ENCODE peak calls at places on chromosomes 2 and 18, in eight cellular contexts. U is effector CD4-positive, alpha-beta T cell; R is A172; F is NCI-H1417; J is putamen; T is BE2C; S is progenitor cell of endocrine pancreas; Y is endothelial cell. O is an unnamed sample.

GRCh38 chr18:55275042-55275897 is 312.7 kb downstream of the TCF4 start:
- DNase-seq in J (peak; percentile 45), R (peak; percentile 80), S (no peak), U (no peak), F (no peak), T (no peak), Y (no peak), O (no peak)

GRCh38 chr2:239190921-239191885 is 209.6 kb downstream of the HDAC4 start:
- DNase-seq in F (no peak), T (no peak), S (no peak), Y (no peak), J (no peak), R (no peak), U (no peak), O (no peak)

GRCh38 chr2:99623035-99623434 is 133.2 kb upstream of the REV1 start:
- DNase-seq in R (no peak), U (no peak), Y (no peak), T (no peak), J (no peak), F (no peak), S (no peak), O (no peak)

GRCh38 chr2:72211777-72212515 is 64.3 kb upstream of the CYP26B1 start:
- DNase-seq in J (no peak), Y (no peak), F (no peak), T (no peak), U (no peak), R (peak; percentile 27), S (no peak), O (no peak)

GRCh38 chr18:36766836-36767235 is 62.0 kb downstream of the TPGS2 start:
- DNase-seq in F (no peak), Y (no peak), R (no peak), T (no peak), J (no peak), S (no peak), U (no peak), O (no peak)

GRCh38 chr2:81835318-81836000 is 1530.9 kb upstream of the LRRTM1 start:
- DNase-seq in F (no peak), T (no peak), S (no peak), R (peak; percentile 53), Y (no peak), J (no peak), U (no peak), O (no peak)

GRCh38 chr2:23584054-23584745 is 199.2 kb downstream of the KLHL29 start:
- DNase-seq in U (no peak), R (no peak), Y (no peak), T (no peak), J (no peak), S (no peak), F (peak; percentile 48), O (no peak)

GRCh38 chr2:222882484-222882928 is 21.7 kb downstream of the ACSL3 start:
- DNase-seq in F (no peak), T (no peak), U (no peak), S (no peak), J (no peak), Y (no peak), R (no peak), O (no peak)

GRCh38 chr2:85998071-85998991 is 107.4 kb downstream of the POLR1A start:
- DNase-seq in Y (no peak), U (no peak), F (no peak), S (no peak), T (no peak), J (no peak), R (peak; percentile 65), O (no peak)

GRCh38 chr18:65091737-65092329 is 659.0 kb upstream of the CDH7 start:
- DNase-seq in T (no peak), F (peak; percentile 3), R (peak; percentile 3), S (no peak), U (no peak), J (no peak), Y (peak; percentile 6), O (peak; percentile 43)

GRCh38 chr2:130798472-130799221 is 38.1 kb upstream of the ARHGEF4 start:
- DNase-seq in R (no peak), Y (peak; percentile 16), T (peak; percentile 82), F (peak; percentile 76), S (no peak), U (no peak), J (no peak), O (peak; percentile 22)

GRCh38 chr2:159151198-159152118 is 135.0 kb downstream of the WDSUB1 start:
- DNase-seq in T (no peak), J (no peak), S (no peak), U (no peak), Y (no peak), F (no peak), R (no peak), O (no peak)

GRCh38 chr2:161586517-161587167 is 37.6 kb upstream of the SLC4A10 start:
- DNase-seq in J (peak; percentile 19), U (no peak), T (no peak), Y (no peak), F (no peak), S (no peak), R (peak; percentile 20), O (peak; percentile 23)

GRCh38 chr18:32289480-32290075 is 99.7 kb downstream of the MEP1B start:
- DNase-seq in U (no peak), T (peak; percentile 23), J (peak; percentile 62), Y (peak; percentile 74), S (peak; percentile 38), R (peak; percentile 38), F (peak; percentile 48), O (peak; percentile 65)

GRCh38 chr2:100623921-100624320 is 61.1 kb downstream of the PDCL3 start:
- DNase-seq in F (no peak), Y (no peak), J (no peak), T (no peak), R (no peak), S (no peak), U (no peak), O (no peak)

GRCh38 chr2:206031162-206031784 is 54.7 kb downstream of the INO80D start:
- DNase-seq in J (no peak), R (peak; percentile 27), S (no peak), T (no peak), F (no peak), Y (no peak), U (no peak), O (no peak)

GRCh38 chr2:70498054-70498453 is 55.6 kb downstream of the TGFA start:
- DNase-seq in T (no peak), S (no peak), Y (no peak), U (no peak), F (peak; percentile 14), J (no peak), R (peak; percentile 6), O (no peak)

GRCh38 chr2:121220995-121221394 is 64.0 kb downstream of the TFCP2L1 start:
- DNase-seq in Y (no peak), R (peak; percentile 64), T (no peak), J (no peak), U (no peak), F (no peak), S (no peak), O (no peak)

GRCh38 chr2:29245742-29246387 is 130.7 kb downstream of the CLIP4 start:
- DNase-seq in R (no peak), T (no peak), S (no peak), F (no peak), Y (no peak), J (no peak), U (no peak), O (peak; percentile 29)

GRCh38 chr2:96427917-96428316 is 77.2 kb downstream of the NEURL3 start:
- DNase-seq in U (no peak), T (no peak), R (peak; percentile 97), F (no peak), J (no peak), Y (no peak), S (no peak), O (no peak)

GRCh38 chr2:88059979-88060906 is 4.7 kb upstream of the KRCC1 start:
- DNase-seq in R (peak; percentile 40), F (peak; percentile 32), U (peak; percentile 21), J (peak; percentile 59), Y (no peak), S (no peak), T (no peak), O (peak; percentile 45)